ENCODE peak calls at places on chromosome 22, in eight cellular contexts. One of them, this sample, is unnamed.

GRCh38 chr22:31881198-31881597 is 63.1 kb upstream of the YWHAH start:
- DNase-seq in AG04450: no peak
- DNase-seq in astrocyte of the spinal cord: no peak
- DNase-seq in HL-60: no peak
- DNase-seq in kidney epithelial cell: no peak
- DNase-seq in BE2C: no peak
- DNase-seq in lower lobe of right lung: no peak
- DNase-seq in omental fat pad: no peak
- DNase-seq in this sample: no peak

GRCh38 chr22:37542959-37543358 is 17.3 kb upstream of the CDC42EP1 start:
- DNase-seq in AG04450: no peak
- DNase-seq in astrocyte of the spinal cord: no peak
- DNase-seq in HL-60: no peak
- DNase-seq in kidney epithelial cell: no peak
- DNase-seq in BE2C: no peak
- DNase-seq in lower lobe of right lung: no peak
- DNase-seq in omental fat pad: no peak
- DNase-seq in this sample: no peak

GRCh38 chr22:38311331-38311635 is 6.0 kb downstream of the CSNK1E start:
- DNase-seq in AG04450: no peak
- DNase-seq in astrocyte of the spinal cord: no peak
- DNase-seq in HL-60: no peak
- DNase-seq in kidney epithelial cell: no peak
- DNase-seq in BE2C: no peak
- DNase-seq in lower lobe of right lung: no peak
- DNase-seq in omental fat pad: no peak
- DNase-seq in this sample: no peak

GRCh38 chr22:41367680-41368542 is 13.8 kb upstream of the TEF start:
- DNase-seq in AG04450: no peak
- DNase-seq in astrocyte of the spinal cord: peak
- DNase-seq in HL-60: peak
- DNase-seq in kidney epithelial cell: no peak
- DNase-seq in BE2C: peak
- DNase-seq in lower lobe of right lung: peak
- DNase-seq in omental fat pad: no peak
- DNase-seq in this sample: no peak

GRCh38 chr22:47129902-47130301 is 367.5 kb downstream of the TBC1D22A start:
- DNase-seq in AG04450: no peak
- DNase-seq in astrocyte of the spinal cord: no peak
- DNase-seq in HL-60: no peak
- DNase-seq in kidney epithelial cell: no peak
- DNase-seq in BE2C: peak
- DNase-seq in lower lobe of right lung: peak
- DNase-seq in omental fat pad: no peak
- DNase-seq in this sample: no peak

GRCh38 chr22:25829808-25830777 is 88.1 kb downstream of the MYO18B start:
- DNase-seq in AG04450: no peak
- DNase-seq in astrocyte of the spinal cord: no peak
- DNase-seq in HL-60: no peak
- DNase-seq in kidney epithelial cell: no peak
- DNase-seq in BE2C: peak
- DNase-seq in lower lobe of right lung: no peak
- DNase-seq in omental fat pad: no peak
- DNase-seq in this sample: no peak

GRCh38 chr22:29481265-29482000 is 1.4 kb downstream of the NEFH start:
- DNase-seq in AG04450: no peak
- DNase-seq in astrocyte of the spinal cord: no peak
- DNase-seq in HL-60: no peak
- DNase-seq in kidney epithelial cell: no peak
- DNase-seq in BE2C: no peak
- DNase-seq in lower lobe of right lung: no peak
- DNase-seq in omental fat pad: no peak
- DNase-seq in this sample: peak

GRCh38 chr22:19802001-19802880 is 41.7 kb downstream of the TBX1 start:
- DNase-seq in AG04450: no peak
- DNase-seq in astrocyte of the spinal cord: no peak
- DNase-seq in HL-60: no peak
- DNase-seq in kidney epithelial cell: no peak
- DNase-seq in BE2C: peak
- DNase-seq in lower lobe of right lung: peak
- DNase-seq in omental fat pad: no peak
- DNase-seq in this sample: peak

GRCh38 chr22:44541671-44542319 is 43.8 kb upstream of the RTL6 start:
- DNase-seq in AG04450: no peak
- DNase-seq in astrocyte of the spinal cord: no peak
- DNase-seq in HL-60: no peak
- DNase-seq in kidney epithelial cell: no peak
- DNase-seq in BE2C: no peak
- DNase-seq in lower lobe of right lung: no peak
- DNase-seq in omental fat pad: no peak
- DNase-seq in this sample: no peak
- TF ChIP-seq CTCF in AG04450: no peak
- TF ChIP-seq CTCF in astrocyte of the spinal cord: no peak
- TF ChIP-seq CTCF in HL-60: no peak
- TF ChIP-seq CTCF in kidney epithelial cell: no peak
- TF ChIP-seq CTCF in BE2C: no peak
- TF ChIP-seq CTCF in lower lobe of right lung: no peak
- TF ChIP-seq CTCF in omental fat pad: no peak
- TF ChIP-seq CTCF in this sample: no peak

GRCh38 chr22:39427751-39428596 is 28.4 kb downstream of the TAB1 start:
- DNase-seq in AG04450: no peak
- DNase-seq in astrocyte of the spinal cord: no peak
- DNase-seq in HL-60: no peak
- DNase-seq in kidney epithelial cell: no peak
- DNase-seq in BE2C: no peak
- DNase-seq in lower lobe of right lung: peak
- DNase-seq in omental fat pad: no peak
- DNase-seq in this sample: no peak
- TF ChIP-seq CTCF in AG04450: no peak
- TF ChIP-seq CTCF in astrocyte of the spinal cord: no peak
- TF ChIP-seq CTCF in HL-60: no peak
- TF ChIP-seq CTCF in kidney epithelial cell: no peak
- TF ChIP-seq CTCF in BE2C: no peak
- TF ChIP-seq CTCF in lower lobe of right lung: no peak
- TF ChIP-seq CTCF in omental fat pad: no peak
- TF ChIP-seq CTCF in this sample: no peak

GRCh38 chr22:39654959-39655579 is 84.5 kb downstream of the CACNA1I start:
- DNase-seq in AG04450: no peak
- DNase-seq in astrocyte of the spinal cord: no peak
- DNase-seq in HL-60: no peak
- DNase-seq in kidney epithelial cell: no peak
- DNase-seq in BE2C: no peak
- DNase-seq in lower lobe of right lung: no peak
- DNase-seq in omental fat pad: no peak
- DNase-seq in this sample: no peak
- TF ChIP-seq CTCF in AG04450: peak
- TF ChIP-seq CTCF in astrocyte of the spinal cord: peak
- TF ChIP-seq CTCF in HL-60: no peak
- TF ChIP-seq CTCF in kidney epithelial cell: no peak
- TF ChIP-seq CTCF in BE2C: peak
- TF ChIP-seq CTCF in lower lobe of right lung: no peak
- TF ChIP-seq CTCF in omental fat pad: no peak
- TF ChIP-seq CTCF in this sample: no peak

GRCh38 chr22:35470903-35471321 is 69.7 kb upstream of the RASD2 start:
- DNase-seq in AG04450: no peak
- DNase-seq in astrocyte of the spinal cord: no peak
- DNase-seq in HL-60: no peak
- DNase-seq in kidney epithelial cell: no peak
- DNase-seq in BE2C: no peak
- DNase-seq in lower lobe of right lung: no peak
- DNase-seq in omental fat pad: no peak
- DNase-seq in this sample: no peak
- TF ChIP-seq CTCF in AG04450: no peak
- TF ChIP-seq CTCF in astrocyte of the spinal cord: no peak
- TF ChIP-seq CTCF in HL-60: no peak
- TF ChIP-seq CTCF in kidney epithelial cell: no peak
- TF ChIP-seq CTCF in BE2C: no peak
- TF ChIP-seq CTCF in lower lobe of right lung: no peak
- TF ChIP-seq CTCF in omental fat pad: no peak
- TF ChIP-seq CTCF in this sample: no peak

GRCh38 chr22:49551897-49552659 is 275.6 kb downstream of the BRD1 start:
- DNase-seq in AG04450: no peak
- DNase-seq in astrocyte of the spinal cord: no peak
- DNase-seq in HL-60: no peak
- DNase-seq in kidney epithelial cell: no peak
- DNase-seq in BE2C: no peak
- DNase-seq in lower lobe of right lung: no peak
- DNase-seq in omental fat pad: no peak
- DNase-seq in this sample: no peak

GRCh38 chr22:49549851-49550430 is 277.7 kb downstream of the BRD1 start:
- DNase-seq in AG04450: no peak
- DNase-seq in astrocyte of the spinal cord: no peak
- DNase-seq in HL-60: no peak
- DNase-seq in kidney epithelial cell: no peak
- DNase-seq in BE2C: no peak
- DNase-seq in lower lobe of right lung: peak
- DNase-seq in omental fat pad: no peak
- DNase-seq in this sample: no peak

GRCh38 chr22:49549256-49549655 is 278.4 kb downstream of the BRD1 start:
- DNase-seq in AG04450: no peak
- DNase-seq in astrocyte of the spinal cord: no peak
- DNase-seq in HL-60: no peak
- DNase-seq in kidney epithelial cell: no peak
- DNase-seq in BE2C: no peak
- DNase-seq in lower lobe of right lung: peak
- DNase-seq in omental fat pad: no peak
- DNase-seq in this sample: no peak

GRCh38 chr22:49551446-49551845 is 276.2 kb downstream of the BRD1 start:
- DNase-seq in AG04450: no peak
- DNase-seq in astrocyte of the spinal cord: no peak
- DNase-seq in HL-60: no peak
- DNase-seq in kidney epithelial cell: no peak
- DNase-seq in BE2C: no peak
- DNase-seq in lower lobe of right lung: peak
- DNase-seq in omental fat pad: no peak
- DNase-seq in this sample: no peak

GRCh38 chr22:49550766-49551362 is 276.8 kb downstream of the BRD1 start:
- DNase-seq in AG04450: no peak
- DNase-seq in astrocyte of the spinal cord: no peak
- DNase-seq in HL-60: no peak
- DNase-seq in kidney epithelial cell: no peak
- DNase-seq in BE2C: no peak
- DNase-seq in lower lobe of right lung: peak
- DNase-seq in omental fat pad: no peak
- DNase-seq in this sample: no peak
- TF ChIP-seq CTCF in AG04450: no peak
- TF ChIP-seq CTCF in astrocyte of the spinal cord: no peak
- TF ChIP-seq CTCF in HL-60: no peak
- TF ChIP-seq CTCF in kidney epithelial cell: no peak
- TF ChIP-seq CTCF in BE2C: no peak
- TF ChIP-seq CTCF in lower lobe of right lung: no peak
- TF ChIP-seq CTCF in omental fat pad: no peak
- TF ChIP-seq CTCF in this sample: no peak

DNA sequence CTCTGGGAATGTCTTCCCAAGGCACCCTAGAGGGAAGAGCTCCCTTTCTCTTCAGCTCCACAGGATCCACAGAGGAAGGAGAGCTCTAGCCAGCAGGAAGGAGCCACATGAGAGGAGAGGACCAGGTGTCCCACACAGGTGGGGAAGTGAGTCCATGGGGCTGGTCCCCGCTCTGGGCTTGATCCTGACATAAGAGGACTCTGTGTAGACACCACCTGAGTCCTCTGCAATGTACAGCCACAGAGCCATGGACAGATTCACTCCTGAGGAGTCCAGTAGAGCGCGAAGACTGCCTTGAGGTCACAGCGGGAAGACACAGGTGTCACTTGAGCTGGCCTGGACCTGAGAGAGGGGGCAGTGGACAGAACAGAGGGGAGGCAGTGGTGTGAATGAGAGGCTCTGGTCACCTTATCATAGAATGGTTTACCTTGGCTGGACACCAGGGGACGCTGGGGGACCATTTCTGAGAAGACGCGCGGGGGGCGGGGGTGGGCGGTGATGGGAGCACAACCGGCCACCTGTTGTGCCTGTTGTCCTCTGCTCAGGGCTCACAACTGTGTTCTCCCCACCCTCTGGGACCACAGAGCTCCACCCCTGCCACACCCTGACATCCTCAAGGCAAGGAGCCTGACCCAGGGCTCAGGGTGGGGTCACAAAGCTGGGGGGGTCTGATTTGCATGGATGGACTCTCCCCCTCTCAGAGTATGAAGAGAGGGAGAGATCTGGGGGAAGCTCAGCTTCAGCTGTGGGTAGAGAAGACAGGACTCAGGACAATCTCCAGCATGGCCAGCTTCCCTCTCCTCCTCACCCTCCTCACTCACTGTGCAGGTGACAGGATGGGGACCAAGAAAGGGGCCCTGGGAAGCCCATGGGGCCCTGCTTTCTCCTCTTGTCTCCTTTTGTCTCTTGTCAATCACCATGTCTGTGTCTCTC is 128.2 kb downstream of the ZNF280B start:
- DNase-seq in AG04450: no peak
- DNase-seq in astrocyte of the spinal cord: no peak
- DNase-seq in HL-60: no peak
- DNase-seq in kidney epithelial cell: no peak
- DNase-seq in BE2C: peak
- DNase-seq in lower lobe of right lung: no peak
- DNase-seq in omental fat pad: no peak
- DNase-seq in this sample: peak
- TF ChIP-seq CTCF in AG04450: no peak
- TF ChIP-seq CTCF in astrocyte of the spinal cord: peak
- TF ChIP-seq CTCF in HL-60: peak
- TF ChIP-seq CTCF in kidney epithelial cell: no peak
- TF ChIP-seq CTCF in BE2C: peak
- TF ChIP-seq CTCF in lower lobe of right lung: no peak
- TF ChIP-seq CTCF in omental fat pad: no peak
- TF ChIP-seq CTCF in this sample: peak

GRCh38 chr22:36333632-36334031 is 54.1 kb downstream of the MYH9 start:
- DNase-seq in AG04450: no peak
- DNase-seq in astrocyte of the spinal cord: no peak
- DNase-seq in HL-60: no peak
- DNase-seq in kidney epithelial cell: no peak
- DNase-seq in BE2C: no peak
- DNase-seq in lower lobe of right lung: no peak
- DNase-seq in omental fat pad: no peak
- DNase-seq in this sample: no peak

GRCh38 chr22:36334838-36335603 is 52.7 kb downstream of the MYH9 start:
- DNase-seq in AG04450: peak
- DNase-seq in astrocyte of the spinal cord: peak
- DNase-seq in HL-60: peak
- DNase-seq in kidney epithelial cell: no peak
- DNase-seq in BE2C: peak
- DNase-seq in lower lobe of right lung: no peak
- DNase-seq in omental fat pad: no peak
- DNase-seq in this sample: no peak

GRCh38 chr22:36332623-36333331 is 55.0 kb downstream of the MYH9 start:
- DNase-seq in AG04450: no peak
- DNase-seq in astrocyte of the spinal cord: peak
- DNase-seq in HL-60: peak
- DNase-seq in kidney epithelial cell: no peak
- DNase-seq in BE2C: no peak
- DNase-seq in lower lobe of right lung: peak
- DNase-seq in omental fat pad: no peak
- DNase-seq in this sample: peak

GRCh38 chr22:36335621-36336020 is 52.1 kb downstream of the MYH9 start:
- DNase-seq in AG04450: no peak
- DNase-seq in astrocyte of the spinal cord: no peak
- DNase-seq in HL-60: no peak
- DNase-seq in kidney epithelial cell: no peak
- DNase-seq in BE2C: no peak
- DNase-seq in lower lobe of right lung: no peak
- DNase-seq in omental fat pad: no peak
- DNase-seq in this sample: no peak

GRCh38 chr22:36334081-36334831 is 53.5 kb downstream of the MYH9 start:
- DNase-seq in AG04450: no peak
- DNase-seq in astrocyte of the spinal cord: no peak
- DNase-seq in HL-60: no peak
- DNase-seq in kidney epithelial cell: no peak
- DNase-seq in BE2C: peak
- DNase-seq in lower lobe of right lung: peak
- DNase-seq in omental fat pad: no peak
- DNase-seq in this sample: no peak
- TF ChIP-seq CTCF in AG04450: peak
- TF ChIP-seq CTCF in astrocyte of the spinal cord: peak
- TF ChIP-seq CTCF in HL-60: no peak
- TF ChIP-seq CTCF in kidney epithelial cell: peak
- TF ChIP-seq CTCF in BE2C: peak
- TF ChIP-seq CTCF in lower lobe of right lung: no peak
- TF ChIP-seq CTCF in omental fat pad: no peak
- TF ChIP-seq CTCF in this sample: no peak

This sample was measured in nephron progenitor cell.